ENCODE peak calls at places on chromosomes 7 and 10, in six cellular contexts. One of them, this sample, is unnamed.
A peak's percentile ranks its signal among the peaks of the same experiment; 100 is the strongest.

GRCh38 chr7:23538301-23538700 is 6.5 kb upstream of the TRA2A start:
- DNase-seq in MM.1S: no peak
- DNase-seq in OCI-LY7: no peak
- DNase-seq in lung: no peak
- DNase-seq in spleen: no peak
- DNase-seq in fibroblast of lung: no peak
- DNase-seq in this sample: no peak

GRCh38 chr10:102627446-102628293 is 16.6 kb upstream of the TRIM8 start:
- DNase-seq in fibroblast of lung: peak; percentile 72
- DNase-seq in MM.1S: no peak
- DNase-seq in OCI-LY7: no peak
- DNase-seq in spleen: peak; percentile 69
- DNase-seq in lung: no peak
- DNase-seq in this sample: peak; percentile 32

GRCh38 chr10:31697271-31698168 is 231.1 kb downstream of the ARHGAP12 start:
- DNase-seq in fibroblast of lung: peak; percentile 86
- DNase-seq in MM.1S: no peak
- DNase-seq in spleen: peak; percentile 84
- DNase-seq in OCI-LY7: no peak
- DNase-seq in lung: peak; percentile 68
- DNase-seq in this sample: no peak

GRCh38 chr7:95910341-95910740 is 138.0 kb downstream of the DYNC1I1 start:
- DNase-seq in lung: no peak
- DNase-seq in MM.1S: no peak
- DNase-seq in fibroblast of lung: no peak
- DNase-seq in OCI-LY7: no peak
- DNase-seq in spleen: no peak
- DNase-seq in this sample: no peak

GRCh38 chr7:35255417-35255798 is 1.5 kb upstream of the TBX20 start:
- DNase-seq in MM.1S: no peak
- DNase-seq in spleen: no peak
- DNase-seq in lung: no peak
- DNase-seq in fibroblast of lung: no peak
- DNase-seq in OCI-LY7: no peak
- DNase-seq in this sample: no peak

GRCh38 chr7:77687100-77687746 is 9.0 kb upstream of the RSBN1L start:
- DNase-seq in OCI-LY7: no peak
- DNase-seq in spleen: no peak
- DNase-seq in fibroblast of lung: peak; percentile 55
- DNase-seq in MM.1S: no peak
- DNase-seq in lung: no peak
- DNase-seq in this sample: no peak

GRCh38 chr7:102045681-102046372 is 228.4 kb downstream of the CUX1 start:
- DNase-seq in lung: no peak
- DNase-seq in OCI-LY7: no peak
- DNase-seq in MM.1S: no peak
- DNase-seq in spleen: no peak
- DNase-seq in fibroblast of lung: no peak
- DNase-seq in this sample: no peak

GRCh38 chr10:129523723-129524316 is 56.8 kb downstream of the MGMT start:
- DNase-seq in fibroblast of lung: no peak
- DNase-seq in spleen: no peak
- DNase-seq in OCI-LY7: no peak
- DNase-seq in MM.1S: no peak
- DNase-seq in lung: no peak
- DNase-seq in this sample: no peak

GRCh38 chr10:118209215-118209614 is 132.9 kb downstream of the FAM204A start:
- DNase-seq in lung: no peak
- DNase-seq in OCI-LY7: no peak
- DNase-seq in fibroblast of lung: no peak
- DNase-seq in spleen: no peak
- DNase-seq in MM.1S: no peak
- DNase-seq in this sample: no peak

GRCh38 chr7:33814958-33815735 is 90.2 kb upstream of the BMPER start:
- DNase-seq in fibroblast of lung: no peak
- DNase-seq in lung: no peak
- DNase-seq in MM.1S: no peak
- DNase-seq in spleen: no peak
- DNase-seq in OCI-LY7: no peak
- DNase-seq in this sample: no peak

GRCh38 chr7:2544541-2545188 is 10.7 kb downstream of the BRAT1 start:
- DNase-seq in fibroblast of lung: no peak
- DNase-seq in MM.1S: no peak
- DNase-seq in lung: no peak
- DNase-seq in spleen: no peak
- DNase-seq in OCI-LY7: no peak
- DNase-seq in this sample: no peak

GRCh38 chr7:55441668-55442305 is 76.7 kb downstream of the LANCL2 start:
- DNase-seq in fibroblast of lung: peak; percentile 83
- DNase-seq in OCI-LY7: no peak
- DNase-seq in spleen: no peak
- DNase-seq in MM.1S: no peak
- DNase-seq in lung: no peak
- DNase-seq in this sample: no peak

GRCh38 chr10:129643266-129643665 is 176.2 kb downstream of the MGMT start:
- DNase-seq in spleen: no peak
- DNase-seq in OCI-LY7: no peak
- DNase-seq in fibroblast of lung: no peak
- DNase-seq in MM.1S: no peak
- DNase-seq in lung: no peak
- DNase-seq in this sample: no peak

GRCh38 chr7:132029369-132030160 is 473.1 kb upstream of the PODXL start:
- DNase-seq in lung: no peak
- DNase-seq in spleen: no peak
- DNase-seq in OCI-LY7: no peak
- DNase-seq in fibroblast of lung: peak; percentile 26
- DNase-seq in MM.1S: no peak
- DNase-seq in this sample: no peak

GRCh38 chr7:149570784-149571183 is 73.2 kb upstream of the ZNF746 start:
- DNase-seq in lung: no peak
- DNase-seq in OCI-LY7: no peak
- DNase-seq in MM.1S: no peak
- DNase-seq in spleen: no peak
- DNase-seq in fibroblast of lung: no peak
- DNase-seq in this sample: no peak

GRCh38 chr10:26621889-26622681 is 75.4 kb upstream of the PDSS1 start:
- DNase-seq in MM.1S: no peak
- DNase-seq in spleen: peak; percentile 90
- DNase-seq in lung: peak; percentile 69
- DNase-seq in OCI-LY7: no peak
- DNase-seq in fibroblast of lung: peak; percentile 8
- DNase-seq in this sample: no peak

GRCh38 chr7:17546206-17546998 is 247.9 kb downstream of the AHR start:
- DNase-seq in MM.1S: no peak
- DNase-seq in lung: no peak
- DNase-seq in OCI-LY7: no peak
- DNase-seq in spleen: no peak
- DNase-seq in fibroblast of lung: peak; percentile 75
- DNase-seq in this sample: no peak

GRCh38 chr10:112536663-112537062 is 89.6 kb downstream of the VTI1A start:
- DNase-seq in MM.1S: no peak
- DNase-seq in lung: no peak
- DNase-seq in spleen: no peak
- DNase-seq in OCI-LY7: no peak
- DNase-seq in fibroblast of lung: no peak
- DNase-seq in this sample: no peak

GRCh38 chr7:106486331-106486730 is 174.6 kb downstream of the CCDC71L start:
- DNase-seq in MM.1S: no peak
- DNase-seq in spleen: no peak
- DNase-seq in fibroblast of lung: peak; percentile 96
- DNase-seq in lung: no peak
- DNase-seq in OCI-LY7: no peak
- DNase-seq in this sample: no peak

GRCh38 chr10:28906440-28906839 is 229.1 kb downstream of the BAMBI start:
- DNase-seq in fibroblast of lung: peak; percentile 63
- DNase-seq in OCI-LY7: no peak
- DNase-seq in MM.1S: no peak
- DNase-seq in lung: no peak
- DNase-seq in spleen: no peak
- DNase-seq in this sample: no peak

GRCh38 chr7:132608523-132608922 is 32.3 kb upstream of the PLXNA4 start:
- DNase-seq in lung: no peak
- DNase-seq in MM.1S: no peak
- DNase-seq in fibroblast of lung: no peak
- DNase-seq in spleen: no peak
- DNase-seq in OCI-LY7: no peak
- DNase-seq in this sample: no peak

GRCh38 chr7:127776776-127777390 is 124.9 kb downstream of the SND1 start:
- DNase-seq in lung: no peak
- DNase-seq in spleen: no peak
- DNase-seq in fibroblast of lung: peak; percentile 93
- DNase-seq in OCI-LY7: no peak
- DNase-seq in MM.1S: no peak
- DNase-seq in this sample: no peak

GRCh38 chr10:8473205-8473604 is 418.7 kb downstream of the GATA3 start:
- DNase-seq in lung: no peak
- DNase-seq in spleen: no peak
- DNase-seq in MM.1S: no peak
- DNase-seq in fibroblast of lung: peak; percentile 26
- DNase-seq in OCI-LY7: no peak
- DNase-seq in this sample: no peak
- TF ChIP-seq CTCF in lung: no peak
- TF ChIP-seq CTCF in spleen: no peak
- TF ChIP-seq CTCF in MM.1S: no peak
- TF ChIP-seq CTCF in fibroblast of lung: no peak
- TF ChIP-seq CTCF in OCI-LY7: peak; percentile 25
- TF ChIP-seq CTCF in this sample: no peak

GRCh38 chr10:47401210-47401609 is 17.1 kb upstream of the ZNF488 start:
- DNase-seq in OCI-LY7: no peak
- DNase-seq in fibroblast of lung: no peak
- DNase-seq in lung: peak; percentile 11
- DNase-seq in MM.1S: no peak
- DNase-seq in spleen: no peak
- DNase-seq in this sample: no peak

GRCh38 chr10:47400786-47401185 is 16.7 kb upstream of the ZNF488 start:
- DNase-seq in MM.1S: no peak
- DNase-seq in spleen: no peak
- DNase-seq in OCI-LY7: no peak
- DNase-seq in fibroblast of lung: no peak
- DNase-seq in lung: peak; percentile 14
- DNase-seq in this sample: no peak

GRCh38 chr10:47401874-47402645 is 18.0 kb upstream of the ZNF488 start:
- DNase-seq in lung: peak; percentile 27
- DNase-seq in fibroblast of lung: no peak
- DNase-seq in spleen: peak; percentile 55
- DNase-seq in MM.1S: no peak
- DNase-seq in OCI-LY7: no peak
- DNase-seq in this sample: no peak

GRCh38 chr10:47402681-47403301 is 18.7 kb upstream of the ZNF488 start:
- DNase-seq in lung: peak; percentile 50
- DNase-seq in spleen: peak; percentile 73
- DNase-seq in MM.1S: no peak
- DNase-seq in fibroblast of lung: peak; percentile 93
- DNase-seq in OCI-LY7: no peak
- DNase-seq in this sample: peak; percentile 79

GRCh38 chr10:47400251-47400650 is 16.2 kb upstream of the ZNF488 start:
- DNase-seq in MM.1S: no peak
- DNase-seq in OCI-LY7: no peak
- DNase-seq in fibroblast of lung: no peak
- DNase-seq in spleen: peak; percentile 22
- DNase-seq in lung: no peak
- DNase-seq in this sample: no peak
- H3K4me1 ChIP-seq in MM.1S: no peaks in the 10 kb centered on the region
- H3K4me1 ChIP-seq in OCI-LY7: no peaks in the 10 kb centered on the region
- H3K4me1 ChIP-seq in fibroblast of lung: peaks cover 16% of the 10 kb centered on the region
- H3K4me1 ChIP-seq in spleen: peaks cover 6% of the 10 kb centered on the region
- H3K4me1 ChIP-seq in lung: peaks cover 4% of the 10 kb centered on the region
- H3K4me1 ChIP-seq in this sample: peaks cover 39% of the 10 kb centered on the region

GRCh38 chr10:49037187-49037586 is 78.1 kb downstream of the VSTM4 start:
- DNase-seq in spleen: no peak
- DNase-seq in MM.1S: no peak
- DNase-seq in OCI-LY7: no peak
- DNase-seq in fibroblast of lung: peak; percentile 93
- DNase-seq in lung: no peak
- DNase-seq in this sample: no peak
- TF ChIP-seq CTCF in spleen: no peak
- TF ChIP-seq CTCF in MM.1S: no peak
- TF ChIP-seq CTCF in OCI-LY7: no peak
- TF ChIP-seq CTCF in fibroblast of lung: no peak
- TF ChIP-seq CTCF in lung: no peak
- TF ChIP-seq CTCF in this sample: no peak

DNA sequence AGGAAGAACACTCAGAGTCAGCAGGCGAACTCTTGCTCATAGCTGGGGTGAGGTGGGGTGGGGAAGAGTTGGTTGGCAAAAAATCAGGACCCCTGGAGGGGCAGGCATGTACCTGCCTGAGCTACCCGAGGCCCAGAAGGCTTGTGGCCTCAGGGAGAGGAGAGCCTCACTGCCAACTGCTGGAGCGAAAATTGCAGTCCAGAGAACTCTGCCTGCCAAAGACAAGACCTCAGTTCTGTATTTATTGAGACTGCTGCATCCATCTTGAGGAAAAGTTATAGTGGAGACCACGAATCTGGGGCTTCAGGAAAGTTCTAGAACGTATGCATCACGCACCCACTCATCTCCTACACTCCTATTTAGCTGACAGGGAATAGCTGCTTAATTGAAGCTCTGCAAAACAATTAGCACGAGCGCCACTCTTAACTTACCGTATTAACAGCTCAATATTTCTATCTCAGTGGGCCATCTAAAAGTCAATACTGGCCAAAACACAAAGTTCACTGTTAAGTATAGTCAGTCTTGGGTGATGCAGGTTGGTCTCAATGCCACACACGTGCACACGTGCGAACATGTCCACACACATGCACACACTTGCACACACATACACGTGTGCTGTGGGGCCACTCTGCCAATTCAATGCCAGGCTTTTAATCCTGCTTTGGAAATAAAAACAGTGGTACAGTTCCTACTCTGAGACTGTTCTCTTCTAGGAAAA is 105.3 kb downstream of the GRB10 start:
- DNase-seq in lung: no peak
- DNase-seq in fibroblast of lung: no peak
- DNase-seq in spleen: no peak
- DNase-seq in OCI-LY7: no peak
- DNase-seq in MM.1S: no peak
- DNase-seq in this sample: no peak
- H3K4me1 ChIP-seq in lung: no peaks in the 10 kb centered on the region
- H3K4me1 ChIP-seq in fibroblast of lung: peaks cover 2% of the 10 kb centered on the region
- H3K4me1 ChIP-seq in spleen: peaks cover 39% of the 10 kb centered on the region
- H3K4me1 ChIP-seq in OCI-LY7: no peaks in the 10 kb centered on the region
- H3K4me1 ChIP-seq in MM.1S: no peaks in the 10 kb centered on the region
- H3K4me1 ChIP-seq in this sample: no peaks in the 10 kb centered on the region

DNA sequence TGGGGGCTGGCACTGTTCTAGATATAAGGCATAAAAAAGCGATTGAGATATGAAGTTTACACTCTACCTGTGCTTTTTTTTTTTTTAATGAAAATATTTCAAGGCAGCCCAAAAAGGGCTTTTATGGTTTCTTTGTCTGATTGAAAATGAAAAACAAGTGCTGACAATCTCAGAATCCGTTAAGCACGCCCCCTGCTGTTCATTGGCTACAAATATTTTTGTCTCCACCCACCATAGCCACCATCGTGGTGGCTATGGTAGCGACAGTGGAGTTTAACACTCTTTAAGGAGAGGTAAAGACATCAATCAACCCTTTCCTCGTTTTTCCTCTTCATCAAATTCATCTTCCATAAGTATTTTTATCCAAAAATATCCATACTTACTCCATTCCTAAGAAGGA is 94.2 kb downstream of the CD36 start:
- DNase-seq in fibroblast of lung: no peak
- DNase-seq in OCI-LY7: peak; percentile 10
- DNase-seq in lung: no peak
- DNase-seq in MM.1S: no peak
- DNase-seq in spleen: no peak
- DNase-seq in this sample: no peak
- TF ChIP-seq CTCF in fibroblast of lung: peak; percentile 6
- TF ChIP-seq CTCF in OCI-LY7: peak; percentile 70
- TF ChIP-seq CTCF in lung: no peak
- TF ChIP-seq CTCF in MM.1S: peak; percentile 44
- TF ChIP-seq CTCF in spleen: no peak
- TF ChIP-seq CTCF in this sample: peak; percentile 40

This sample was measured in RWPE2.